ENCODE peak calls at places on chromosomes 6 and 20, in four cellular contexts. G is H9, B is GM12878, V is K562. Q is an unnamed sample. For H3K4me1, the result is how much of the 10 kb centered on the place peaks cover.

GRCh38 chr6:168862346-168862980 is 391.2 kb downstream of the THBS2 start:
- DNase-seq in G (no peak), B (no peak), V (no peak), Q (peak)

GRCh38 chr6:169863149-169863525 is 111.7 kb downstream of the ERMARD start:
- DNase-seq in G (no peak), B (no peak), V (no peak), Q (no peak)

GRCh38 chr6:151087861-151088598 is 151.7 kb upstream of the AKAP12 start:
- DNase-seq in G (no peak), B (no peak), V (peak), Q (peak)

GRCh38 chr6:1667012-1667804 is 57.5 kb downstream of the FOXC1 start:
- DNase-seq in G (no peak), B (no peak), V (no peak), Q (no peak)

GRCh38 chr6:100134297-100134696 is 140.3 kb upstream of the MCHR2 start:
- DNase-seq in G (no peak), B (no peak), V (no peak), Q (no peak)

GRCh38 chr20:39661833-39662232 is 699.7 kb downstream of the DHX35 start:
- DNase-seq in G (no peak), B (no peak), V (no peak), Q (no peak)

GRCh38 chr6:96899019-96899418 is 1.3 kb upstream of the NDUFAF4 start:
- DNase-seq in G (no peak), B (no peak), V (no peak), Q (no peak)

GRCh38 chr20:52800734-52801627 is 171.2 kb upstream of the TSHZ2 start:
- DNase-seq in G (no peak), B (no peak), V (no peak), Q (no peak)

GRCh38 chr6:2784061-2784460 is 18.9 kb downstream of the WRNIP1 start:
- DNase-seq in G (no peak), B (no peak), V (no peak), Q (no peak)

GRCh38 chr20:56986476-56986875 is 280.0 kb downstream of the BMP7 start:
- DNase-seq in G (no peak), B (no peak), V (no peak), Q (no peak)

GRCh38 chr20:41394931-41395668 is 28.5 kb upstream of the EMILIN3 start:
- DNase-seq in G (no peak), B (no peak), V (no peak), Q (no peak)

GRCh38 chr6:93819189-93819588 is 399.8 kb upstream of the EPHA7 start:
- DNase-seq in G (no peak), B (no peak), V (no peak), Q (no peak)

GRCh38 chr6:153096031-153096430 is 35.1 kb downstream of the RGS17 start:
- DNase-seq in G (no peak), B (no peak), V (no peak), Q (no peak)

GRCh38 chr6:143449731-143450452 is 603 bp downstream of the ADAT2 start:
- DNase-seq in G (peak), B (peak), V (peak), Q (peak)

GRCh38 chr6:161141173-161141572 is 132.7 kb downstream of the AGPAT4 start:
- DNase-seq in G (no peak), B (no peak), V (peak), Q (no peak)

GRCh38 chr20:35731469-35731788 is 10.6 kb downstream of the RBM39 start:
- DNase-seq in G (no peak), B (no peak), V (no peak), Q (no peak)

GRCh38 chr6:144482142-144482541 is 197.0 kb downstream of the UTRN start:
- DNase-seq in G (peak), B (peak), V (peak), Q (peak)

GRCh38 chr6:134577998-134578397 is 260.1 kb upstream of the SGK1 start:
- DNase-seq in G (no peak), B (no peak), V (no peak), Q (no peak)

GRCh38 chr6:108944707-108945685 is 96.8 kb downstream of the ARMC2 start:
- DNase-seq in G (no peak), B (no peak), V (no peak), Q (no peak)

GRCh38 chr6:87636313-87636712 is 46.4 kb downstream of the ORC3 start:
- DNase-seq in G (no peak), B (no peak), V (no peak), Q (no peak)

GRCh38 chr6:158476389-158476788 is 83.5 kb upstream of the TMEM181 start:
- DNase-seq in G (no peak), B (peak), V (no peak), Q (no peak)

GRCh38 chr6:145025488-145025887 is 709.8 kb downstream of the EPM2A start:
- DNase-seq in G (no peak), B (no peak), V (no peak), Q (no peak)

GRCh38 chr20:22771706-22772105 is 187.3 kb upstream of the FOXA2 start:
- DNase-seq in G (no peak), B (no peak), V (no peak), Q (no peak)

GRCh38 chr20:62063601-62063980 is 2.1 kb downstream of the TAF4 start:
- DNase-seq in G (peak), B (no peak), V (no peak), Q (peak)

GRCh38 chr20:47795214-47795667 is 10.0 kb upstream of the SULF2 start:
- DNase-seq in G (no peak), B (no peak), V (no peak), Q (no peak)

GRCh38 chr6:159758031-159759001 is 3.5 kb upstream of the ACAT2 start:
- DNase-seq in G (peak), B (no peak), V (peak), Q (peak)

GRCh38 chr6:135182993-135183531 is 2.0 kb downstream of the MYB start:
- DNase-seq in G (peak), B (no peak), V (peak), Q (no peak)

GRCh38 chr6:142942805-142943227 is 2.2 kb downstream of the HIVEP2 start:
- DNase-seq in G (no peak), B (no peak), V (peak), Q (no peak)

GRCh38 chr6:121334299-121335104 is at the start of gene TBC1D32:
- DNase-seq in G (peak), B (peak), V (peak), Q (peak)

GRCh38 chr20:6657904-6658303 is 109.6 kb upstream of the BMP2 start:
- DNase-seq in G (no peak), B (no peak), V (no peak), Q (no peak)

GRCh38 chr6:30670760-30671527 is 1.9 kb downstream of the DHX16 start:
- DNase-seq in G (no peak), B (no peak), V (peak), Q (no peak)

GRCh38 chr6:148520109-148520841 is 177.6 kb downstream of the SASH1 start:
- DNase-seq in G (no peak), B (peak), V (no peak), Q (no peak)

GRCh38 chr6:170022827-170023619 is 267.9 kb downstream of the DLL1 start:
- DNase-seq in G (no peak), B (no peak), V (no peak), Q (peak)

GRCh38 chr6:151001387-151002063 is 136.0 kb downstream of the MTHFD1L start:
- DNase-seq in G (no peak), B (no peak), V (no peak), Q (no peak)

GRCh38 chr6:31797607-31798006 is 2.1 kb upstream of the VARS1 start:
- DNase-seq in G (no peak), B (no peak), V (no peak), Q (no peak)

GRCh38 chr20:50169329-50169823 is 15.9 kb upstream of the PEDS1 start:
- DNase-seq in G (peak), B (no peak), V (peak), Q (peak)

GRCh38 chr6:109008537-109008950 is 86.1 kb downstream of the SESN1 start:
- DNase-seq in G (no peak), B (no peak), V (no peak), Q (no peak)

GRCh38 chr20:36334281-36335075 is 28.3 kb downstream of the DLGAP4 start:
- DNase-seq in G (no peak), B (no peak), V (no peak), Q (peak)

GRCh38 chr6:16711551-16712249 is 49.6 kb downstream of the ATXN1 start:
- DNase-seq in G (no peak), B (no peak), V (peak), Q (no peak)
- H3K9ac ChIP-seq in G (no peak), B (peak), V (no peak), Q (no peak)

GRCh38 chr6:127266178-127266891 is at the start of gene RNF146:
- DNase-seq in G (peak), B (peak), V (peak), Q (no peak)

GRCh38 chr6:127273499-127273898 is 6.8 kb downstream of the RNF146 start:
- DNase-seq in G (no peak), B (no peak), V (no peak), Q (no peak)

GRCh38 chr6:127266892-127267741 is 453 bp downstream of the RNF146 start:
- DNase-seq in G (peak), B (no peak), V (peak), Q (peak)

DNA sequence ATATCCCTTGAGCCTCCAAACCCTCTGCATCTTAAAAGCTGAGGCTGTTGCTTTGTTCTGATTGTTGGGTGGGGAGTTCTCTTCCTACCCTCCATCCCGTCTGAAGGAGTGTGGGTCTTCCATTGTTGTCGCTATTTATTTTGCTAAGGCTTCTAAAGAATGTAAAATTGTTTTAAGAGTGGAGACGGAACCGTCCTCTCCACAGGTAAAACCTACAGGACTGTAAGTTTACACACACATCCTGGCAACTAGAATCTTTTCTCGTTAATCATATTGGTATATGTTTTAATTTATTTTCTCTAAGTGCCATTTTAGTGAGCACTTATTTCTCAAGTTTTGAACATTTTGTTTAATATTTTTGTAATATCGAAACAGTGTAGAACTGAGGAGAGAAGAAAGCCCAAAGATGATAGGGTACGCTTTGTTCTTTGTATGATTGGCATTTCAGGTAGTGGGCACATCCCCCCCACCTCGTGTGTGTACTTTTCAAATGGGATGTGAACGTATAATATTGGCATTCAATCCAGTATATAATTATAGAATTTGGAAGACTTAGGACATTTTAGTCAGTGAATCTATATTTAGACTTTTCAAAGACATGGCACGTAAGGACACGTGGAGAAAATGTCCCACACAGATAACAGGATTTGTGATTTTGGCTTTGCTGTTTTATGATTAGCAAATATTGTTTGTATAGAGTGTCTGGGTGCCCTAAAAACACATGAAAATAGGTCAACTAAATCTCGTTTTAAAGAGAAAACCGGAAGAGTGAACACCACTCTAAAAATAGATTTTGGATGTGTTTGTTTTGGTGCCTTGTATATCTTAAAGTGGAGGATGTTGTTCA is 1.3 kb downstream of the RNF146 start:
- DNase-seq in G (no peak), B (no peak), V (peak), Q (no peak)
- H3K4me1 ChIP-seq in G (under half), B (under half), V (under half), Q (under half)

GRCh38 chr6:167146173-167146572 is 11.6 kb downstream of the GPR31 start:
- DNase-seq in G (no peak), B (no peak), V (no peak), Q (no peak)
- H3K9ac ChIP-seq in G (no peak), B (no peak), V (no peak), Q (no peak)

GRCh38 chr20:14972256-14972655 is 634.8 kb upstream of the FLRT3 start:
- DNase-seq in G (no peak), B (no peak), V (no peak), Q (no peak)
- H3K4me1 ChIP-seq in G (under half), B (under half), V (under half), Q (under half)

GRCh38 chr6:434051-434705 is 42.6 kb downstream of the IRF4 start:
- DNase-seq in G (no peak), B (no peak), V (no peak), Q (no peak)
- H3K9ac ChIP-seq in G (no peak), B (no peak), V (no peak), Q (no peak)

GRCh38 chr6:44049989-44050871 is 77.0 kb downstream of the MRPL14 start:
- DNase-seq in G (no peak), B (no peak), V (no peak), Q (no peak)
- H3K4me1 ChIP-seq in G (under half), B (under half), V (half or more), Q (under half)

GRCh38 chr20:25195014-25195961 is at the start of gene ENTPD6:
- DNase-seq in G (peak), B (peak), V (peak), Q (peak)

GRCh38 chr20:25197870-25198190 is 2.3 kb downstream of the ENTPD6 start:
- DNase-seq in G (no peak), B (no peak), V (no peak), Q (no peak)

GRCh38 chr20:25197173-25197869 is 1.8 kb downstream of the ENTPD6 start:
- DNase-seq in G (no peak), B (no peak), V (no peak), Q (peak)

GRCh38 chr20:25195962-25196700 is 619 bp downstream of the ENTPD6 start:
- DNase-seq in G (peak), B (no peak), V (peak), Q (peak)

GRCh38 chr20:25196701-25197120 is 1.2 kb downstream of the ENTPD6 start:
- DNase-seq in G (no peak), B (no peak), V (no peak), Q (peak)
- H3K9ac ChIP-seq in G (no peak), B (peak), V (peak), Q (peak)

GRCh38 chr20:16537025-16537665 is 36.1 kb downstream of the KIF16B start:
- DNase-seq in G (no peak), B (no peak), V (no peak), Q (no peak)

GRCh38 chr20:16539280-16539679 is 34.0 kb downstream of the KIF16B start:
- DNase-seq in G (no peak), B (no peak), V (no peak), Q (no peak)

GRCh38 chr20:16535281-16535680 is 38.0 kb downstream of the KIF16B start:
- DNase-seq in G (no peak), B (no peak), V (no peak), Q (no peak)

GRCh38 chr20:16538779-16539178 is 34.5 kb downstream of the KIF16B start:
- DNase-seq in G (no peak), B (no peak), V (no peak), Q (no peak)

GRCh38 chr20:16537918-16538317 is 35.3 kb downstream of the KIF16B start:
- DNase-seq in G (no peak), B (no peak), V (no peak), Q (no peak)
- H3K4me1 ChIP-seq in G (under half), B (under half), V (under half), Q (under half)

Q was measured in endodermal cell.